ENCODE peak calls at places on chromosomes 6 and 20, in four cellular contexts. One of them, this sample, is unnamed. For H3K4me1 and H3K9me3, the result is how much of the 10 kb centered on the place peaks cover.

GRCh38 chr6:154457046-154457713 is 53.3 kb downstream of the CNKSR3 start:
- DNase-seq in cardiac muscle cell: no peak
- DNase-seq in CD8-positive, alpha-beta T cell: no peak
- DNase-seq in esophagus squamous epithelium: no peak
- DNase-seq in this sample: no peak

GRCh38 chr20:34537651-34538050 is 20.9 kb upstream of the MAP1LC3A start:
- DNase-seq in CD8-positive, alpha-beta T cell: no peak
- DNase-seq in cardiac muscle cell: no peak
- DNase-seq in esophagus squamous epithelium: no peak
- DNase-seq in this sample: no peak

GRCh38 chr20:1674361-1674760 is 16.8 kb upstream of the SIRPG start:
- DNase-seq in esophagus squamous epithelium: no peak
- DNase-seq in CD8-positive, alpha-beta T cell: peak
- DNase-seq in cardiac muscle cell: no peak
- DNase-seq in this sample: peak

GRCh38 chr6:109053285-109053684 is 41.4 kb downstream of the SESN1 start:
- DNase-seq in CD8-positive, alpha-beta T cell: no peak
- DNase-seq in cardiac muscle cell: no peak
- DNase-seq in esophagus squamous epithelium: no peak
- DNase-seq in this sample: no peak

GRCh38 chr6:31791324-31792089 is 4.0 kb downstream of the VARS1 start:
- DNase-seq in cardiac muscle cell: peak
- DNase-seq in esophagus squamous epithelium: no peak
- DNase-seq in CD8-positive, alpha-beta T cell: no peak
- DNase-seq in this sample: no peak

GRCh38 chr6:167734662-167735497 is 91.8 kb upstream of the AFDN start:
- DNase-seq in esophagus squamous epithelium: no peak
- DNase-seq in CD8-positive, alpha-beta T cell: no peak
- DNase-seq in cardiac muscle cell: no peak
- DNase-seq in this sample: no peak

GRCh38 chr6:138945354-138945753 is 42.7 kb downstream of the REPS1 start:
- DNase-seq in esophagus squamous epithelium: no peak
- DNase-seq in CD8-positive, alpha-beta T cell: no peak
- DNase-seq in cardiac muscle cell: no peak
- DNase-seq in this sample: no peak

GRCh38 chr6:33427585-33428218 is 7.8 kb downstream of the SYNGAP1 start:
- DNase-seq in CD8-positive, alpha-beta T cell: peak
- DNase-seq in esophagus squamous epithelium: no peak
- DNase-seq in cardiac muscle cell: peak
- DNase-seq in this sample: peak

GRCh38 chr20:24118781-24119175 is 130.2 kb upstream of the GGTLC1 start:
- DNase-seq in CD8-positive, alpha-beta T cell: no peak
- DNase-seq in esophagus squamous epithelium: no peak
- DNase-seq in cardiac muscle cell: no peak
- DNase-seq in this sample: no peak

GRCh38 chr6:79076160-79076559 is 1.9 kb downstream of the PHIP start:
- DNase-seq in CD8-positive, alpha-beta T cell: no peak
- DNase-seq in cardiac muscle cell: no peak
- DNase-seq in esophagus squamous epithelium: no peak
- DNase-seq in this sample: peak

GRCh38 chr20:33524261-33524660 is 34.4 kb downstream of the CBFA2T2 start:
- DNase-seq in CD8-positive, alpha-beta T cell: no peak
- DNase-seq in esophagus squamous epithelium: no peak
- DNase-seq in cardiac muscle cell: no peak
- DNase-seq in this sample: no peak

GRCh38 chr6:136282906-136283305 is 6.7 kb downstream of the BCLAF1 start:
- DNase-seq in CD8-positive, alpha-beta T cell: no peak
- DNase-seq in esophagus squamous epithelium: no peak
- DNase-seq in cardiac muscle cell: no peak
- DNase-seq in this sample: no peak
- H3K4me1 ChIP-seq in CD8-positive, alpha-beta T cell: half or more
- H3K4me1 ChIP-seq in esophagus squamous epithelium: under half
- H3K4me1 ChIP-seq in cardiac muscle cell: under half
- H3K4me1 ChIP-seq in this sample: under half

DNA sequence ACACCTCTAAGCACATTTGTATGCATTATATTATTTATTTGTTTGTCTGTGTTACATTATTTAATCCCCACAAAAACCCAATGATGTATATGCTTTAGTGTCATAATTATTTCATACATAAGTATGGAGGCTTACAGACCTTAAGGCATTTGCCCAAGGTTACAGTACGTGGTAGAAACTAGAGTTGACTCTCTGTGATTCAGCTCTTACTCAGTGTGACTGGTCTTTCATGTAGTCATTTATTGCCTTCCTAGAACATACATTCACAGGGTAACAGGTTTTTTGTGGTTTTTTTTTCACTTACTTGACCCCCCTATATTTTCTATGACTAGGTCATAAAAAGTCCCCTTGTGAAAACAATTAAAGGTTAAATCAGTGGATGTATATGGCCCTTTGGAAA is 566.8 kb downstream of the TFAP2A start:
- DNase-seq in CD8-positive, alpha-beta T cell: no peak
- DNase-seq in cardiac muscle cell: no peak
- DNase-seq in esophagus squamous epithelium: no peak
- DNase-seq in this sample: no peak
- H3K9me3 ChIP-seq in CD8-positive, alpha-beta T cell: under half
- H3K9me3 ChIP-seq in cardiac muscle cell: under half
- H3K9me3 ChIP-seq in esophagus squamous epithelium: under half
- H3K9me3 ChIP-seq in this sample: under half

DNA sequence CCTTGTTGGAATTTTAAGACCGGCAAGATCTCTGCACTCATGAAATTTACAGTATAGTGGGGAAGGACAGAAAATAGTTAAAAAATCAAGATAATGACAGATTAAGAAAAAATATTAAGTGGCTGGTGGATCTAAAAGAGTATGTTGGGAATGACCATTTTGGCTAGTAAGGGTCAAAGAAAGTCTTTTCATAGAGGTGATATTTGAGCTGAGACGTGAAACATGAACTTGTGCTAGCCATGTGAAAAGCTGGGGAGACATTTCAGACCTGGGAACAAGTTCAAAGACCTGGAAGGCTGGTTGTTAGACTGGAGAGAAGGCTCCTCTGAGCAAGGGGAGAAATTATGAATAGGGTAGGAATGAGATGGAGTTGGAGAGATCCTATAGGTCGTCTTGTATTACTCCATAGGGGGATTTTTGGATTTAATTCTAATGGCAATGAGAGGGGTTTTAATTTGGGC is 4.7 kb downstream of the BICRAL start:
- DNase-seq in CD8-positive, alpha-beta T cell: no peak
- DNase-seq in cardiac muscle cell: no peak
- DNase-seq in esophagus squamous epithelium: no peak
- DNase-seq in this sample: no peak
- H3K4me1 ChIP-seq in CD8-positive, alpha-beta T cell: half or more
- H3K4me1 ChIP-seq in cardiac muscle cell: under half
- H3K4me1 ChIP-seq in esophagus squamous epithelium: under half
- H3K4me1 ChIP-seq in this sample: under half

DNA sequence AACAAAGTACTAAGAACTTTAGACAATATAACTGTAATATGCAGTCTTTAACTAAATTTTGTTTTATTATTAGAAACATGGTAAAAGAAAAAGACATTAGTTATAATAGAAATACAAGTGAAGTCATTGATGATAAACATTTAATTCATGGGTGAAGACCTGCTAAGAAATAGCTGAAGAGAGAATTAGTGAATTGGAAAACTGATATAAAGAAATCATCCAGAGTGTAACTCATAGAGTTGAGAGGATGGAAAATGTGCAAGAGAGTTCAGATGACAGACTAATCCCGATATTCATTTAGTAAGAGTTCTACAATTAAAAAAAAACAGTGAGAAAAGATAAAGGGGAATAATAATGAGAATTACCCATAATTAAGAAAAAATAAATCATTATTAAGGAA is 220.7 kb upstream of the THBS2 start:
- DNase-seq in cardiac muscle cell: no peak
- DNase-seq in esophagus squamous epithelium: no peak
- DNase-seq in CD8-positive, alpha-beta T cell: no peak
- DNase-seq in this sample: no peak
- H3K9me3 ChIP-seq in cardiac muscle cell: under half
- H3K9me3 ChIP-seq in esophagus squamous epithelium: under half
- H3K9me3 ChIP-seq in CD8-positive, alpha-beta T cell: under half
- H3K9me3 ChIP-seq in this sample: under half

DNA sequence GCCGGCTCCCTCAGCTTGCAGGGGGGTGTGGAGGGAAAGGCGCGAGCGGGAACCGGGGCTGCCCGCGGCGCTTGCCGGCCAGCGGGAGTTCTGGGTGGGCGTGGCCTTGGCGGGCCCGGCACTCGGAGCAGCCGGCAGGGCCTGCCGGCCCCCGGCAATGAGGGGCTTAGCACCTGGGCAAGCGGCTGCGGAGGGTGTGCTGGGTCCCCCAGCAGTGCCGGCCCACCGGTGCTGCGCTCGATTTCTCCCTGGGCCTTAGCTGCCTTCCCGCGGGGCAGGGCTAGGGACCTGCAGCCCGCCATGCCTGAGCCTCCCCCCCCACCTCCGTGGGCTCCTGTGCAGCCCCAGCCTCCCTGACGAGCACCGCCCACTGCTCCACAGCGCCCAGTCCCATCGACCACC is 514.5 kb upstream of the GJE1 start:
- DNase-seq in CD8-positive, alpha-beta T cell: no peak
- DNase-seq in cardiac muscle cell: no peak
- DNase-seq in esophagus squamous epithelium: no peak
- DNase-seq in this sample: no peak
- H3K4me1 ChIP-seq in CD8-positive, alpha-beta T cell: under half
- H3K4me1 ChIP-seq in cardiac muscle cell: under half
- H3K4me1 ChIP-seq in esophagus squamous epithelium: under half
- H3K4me1 ChIP-seq in this sample: under half

GRCh38 chr6:9732056-9732455 is 682.8 kb downstream of the TFAP2A start:
- DNase-seq in cardiac muscle cell: no peak
- DNase-seq in CD8-positive, alpha-beta T cell: no peak
- DNase-seq in esophagus squamous epithelium: no peak
- DNase-seq in this sample: no peak
- H3K9me3 ChIP-seq in cardiac muscle cell: under half
- H3K9me3 ChIP-seq in CD8-positive, alpha-beta T cell: under half
- H3K9me3 ChIP-seq in esophagus squamous epithelium: under half
- H3K9me3 ChIP-seq in this sample: under half

This sample was measured in small intestine.